ENCODE peak calls at places on chromosomes 2 and 18, in ten cellular contexts. S is PC-3, C is GM12865, O is RWPE1, H is GM13977, Q is endothelial cell, F is AG04450, T is stomach, B is BJ, D is K562. N is an unnamed sample.

GRCh38 chr18:56891116-56891515 is 240.0 kb downstream of the WDR7 start:
- DNase-seq in S (no peak), C (no peak), O (no peak), H (no peak), Q (no peak), F (no peak), T (no peak), B (no peak), D (no peak), N (no peak)

GRCh38 chr18:477565-477964 is 22.9 kb downstream of the COLEC12 start:
- DNase-seq in S (peak), C (peak), O (peak), H (peak), Q (no peak), F (no peak), T (peak), B (no peak), D (peak), N (no peak)

GRCh38 chr2:53987336-53987921 is 16.6 kb upstream of the PSME4 start:
- DNase-seq in S (peak), C (peak), O (no peak), H (peak), Q (no peak), F (peak), T (no peak), B (no peak), D (no peak), N (no peak)

GRCh38 chr18:24378598-24378997 is 19.0 kb downstream of the OSBPL1A start:
- DNase-seq in S (no peak), C (no peak), O (no peak), H (no peak), Q (no peak), F (no peak), T (no peak), B (no peak), D (no peak), N (no peak)

GRCh38 chr2:52794611-52795010 is 973.0 kb upstream of the CHAC2 start:
- DNase-seq in S (no peak), C (no peak), O (no peak), H (no peak), Q (no peak), F (no peak), T (no peak), B (no peak), D (no peak), N (no peak)

GRCh38 chr18:9825571-9826073 is 60.2 kb upstream of the TXNDC2 start:
- DNase-seq in S (peak), C (no peak), O (peak), H (no peak), Q (no peak), F (peak), T (no peak), B (peak), D (no peak), N (no peak)

GRCh38 chr2:100390001-100390940 is 27.2 kb downstream of the CHST10 start:
- DNase-seq in S (no peak), C (no peak), O (no peak), H (no peak), Q (no peak), F (no peak), T (no peak), B (no peak), D (no peak), N (no peak)

GRCh38 chr2:114368705-114369104 is 73.7 kb upstream of the DPP10 start:
- DNase-seq in S (no peak), C (no peak), O (no peak), H (no peak), Q (no peak), F (no peak), T (no peak), B (no peak), D (no peak), N (no peak)

GRCh38 chr2:210616074-210616473 is 59.7 kb downstream of the CPS1 start:
- DNase-seq in S (no peak), C (no peak), O (no peak), H (no peak), Q (no peak), F (no peak), T (no peak), B (no peak), D (no peak), N (no peak)

GRCh38 chr2:137945229-137945628 is 19.0 kb upstream of the HNMT start:
- DNase-seq in S (no peak), C (no peak), O (no peak), H (no peak), Q (no peak), F (no peak), T (no peak), B (no peak), D (no peak), N (no peak)

GRCh38 chr18:46481048-46481846 is 175.8 kb downstream of the LOXHD1 start:
- DNase-seq in S (peak), C (peak), O (no peak), H (peak), Q (peak), F (peak), T (peak), B (no peak), D (peak), N (no peak)

GRCh38 chr18:61019902-61020301 is 313.3 kb upstream of the CDH20 start:
- DNase-seq in S (no peak), C (no peak), O (no peak), H (no peak), Q (no peak), F (no peak), T (no peak), B (no peak), D (no peak), N (no peak)

GRCh38 chr2:86562891-86563649 is at the start of gene CHMP3:
- DNase-seq in S (peak), C (peak), O (peak), H (peak), Q (peak), F (peak), T (peak), B (peak), D (peak), N (peak)

GRCh38 chr2:28606986-28607441 is 111.2 kb downstream of the PLB1 start:
- DNase-seq in S (no peak), C (no peak), O (no peak), H (no peak), Q (no peak), F (no peak), T (no peak), B (no peak), D (no peak), N (no peak)

GRCh38 chr2:188028739-188029138 is 262.9 kb upstream of the GULP1 start:
- DNase-seq in S (no peak), C (no peak), O (no peak), H (no peak), Q (no peak), F (no peak), T (no peak), B (no peak), D (no peak), N (no peak)

GRCh38 chr2:68727698-68728375 is 6.8 kb upstream of the ARHGAP25 start:
- DNase-seq in S (peak), C (no peak), O (peak), H (no peak), Q (no peak), F (peak), T (no peak), B (no peak), D (no peak), N (no peak)

GRCh38 chr2:5693288-5694015 is 1.3 kb downstream of the SOX11 start:
- DNase-seq in S (no peak), C (no peak), O (no peak), H (no peak), Q (peak), F (no peak), T (no peak), B (no peak), D (no peak), N (peak)

GRCh38 chr18:79905389-79905911 is 46.0 kb downstream of the SLC66A2 start:
- DNase-seq in S (no peak), C (no peak), O (no peak), H (no peak), Q (no peak), F (no peak), T (no peak), B (no peak), D (no peak), N (no peak)

GRCh38 chr18:52070295-52070756 is 269.7 kb upstream of the DCC start:
- DNase-seq in S (no peak), C (no peak), O (no peak), H (no peak), Q (no peak), F (no peak), T (no peak), B (no peak), D (no peak), N (no peak)

GRCh38 chr2:188132385-188132784 is 159.3 kb upstream of the GULP1 start:
- DNase-seq in S (no peak), C (no peak), O (no peak), H (no peak), Q (no peak), F (no peak), T (no peak), B (no peak), D (no peak), N (no peak)

GRCh38 chr18:49966090-49966489 is 152.8 kb upstream of the ACAA2 start:
- DNase-seq in S (no peak), C (no peak), O (no peak), H (no peak), Q (no peak), F (no peak), T (no peak), B (no peak), D (no peak), N (no peak)

GRCh38 chr2:96265349-96265839 is 403 bp downstream of the TMEM127 start:
- DNase-seq in S (no peak), C (no peak), O (peak), H (peak), Q (no peak), F (no peak), T (peak), B (no peak), D (peak), N (peak)

GRCh38 chr2:173488861-173489260 is 134.2 kb downstream of the CDCA7 start:
- DNase-seq in S (peak), C (no peak), O (no peak), H (no peak), Q (no peak), F (no peak), T (no peak), B (no peak), D (no peak), N (no peak)

GRCh38 chr2:217797170-217797569 is 205.6 kb downstream of the TNS1 start:
- DNase-seq in S (no peak), C (no peak), O (no peak), H (no peak), Q (no peak), F (no peak), T (peak), B (no peak), D (peak), N (no peak)

GRCh38 chr2:74764429-74765272 is 69.3 kb upstream of the HK2 start:
- DNase-seq in S (no peak), C (peak), O (no peak), H (no peak), Q (peak), F (no peak), T (no peak), B (no peak), D (no peak), N (no peak)

GRCh38 chr2:74760875-74761630 is 72.9 kb upstream of the HK2 start:
- DNase-seq in S (no peak), C (no peak), O (no peak), H (no peak), Q (no peak), F (no peak), T (no peak), B (no peak), D (no peak), N (no peak)

GRCh38 chr2:74763962-74764428 is 69.9 kb upstream of the HK2 start:
- DNase-seq in S (no peak), C (no peak), O (no peak), H (no peak), Q (no peak), F (no peak), T (no peak), B (no peak), D (no peak), N (no peak)

GRCh38 chr2:74759991-74760390 is 73.9 kb upstream of the HK2 start:
- DNase-seq in S (peak), C (no peak), O (no peak), H (no peak), Q (no peak), F (no peak), T (no peak), B (no peak), D (no peak), N (no peak)

GRCh38 chr2:74762789-74763188 is 71.1 kb upstream of the HK2 start:
- DNase-seq in S (no peak), C (peak), O (no peak), H (no peak), Q (no peak), F (no peak), T (no peak), B (no peak), D (no peak), N (no peak)
- TF ChIP-seq CTCF in S (peak), C (peak), O (no peak), H (peak), Q (no peak), F (no peak), T (no peak), B (no peak), D (peak), N (no peak)

GRCh38 chr2:236503100-236503499 is 66.5 kb upstream of the ACKR3 start:
- DNase-seq in S (no peak), C (peak), O (no peak), H (no peak), Q (peak), F (no peak), T (no peak), B (no peak), D (no peak), N (no peak)
- TF ChIP-seq CTCF in S (peak), C (no peak), O (no peak), H (peak), Q (no peak), F (peak), T (no peak), B (peak), D (no peak), N (no peak)

GRCh38 chr2:208186921-208187320 is 2.9 kb downstream of the C2orf80 start:
- DNase-seq in S (no peak), C (no peak), O (no peak), H (no peak), Q (no peak), F (no peak), T (no peak), B (no peak), D (no peak), N (no peak)

GRCh38 chr2:208183937-208184336 is 5.9 kb downstream of the C2orf80 start:
- DNase-seq in S (no peak), C (no peak), O (no peak), H (no peak), Q (no peak), F (no peak), T (no peak), B (no peak), D (no peak), N (no peak)

GRCh38 chr2:208186465-208186864 is 3.4 kb downstream of the C2orf80 start:
- DNase-seq in S (no peak), C (no peak), O (no peak), H (no peak), Q (no peak), F (no peak), T (no peak), B (no peak), D (no peak), N (no peak)

GRCh38 chr2:208182835-208183234 is 7.0 kb downstream of the C2orf80 start:
- DNase-seq in S (no peak), C (no peak), O (no peak), H (no peak), Q (no peak), F (no peak), T (no peak), B (no peak), D (no peak), N (no peak)

GRCh38 chr2:208183526-208183925 is 6.3 kb downstream of the C2orf80 start:
- DNase-seq in S (no peak), C (no peak), O (no peak), H (no peak), Q (no peak), F (no peak), T (no peak), B (no peak), D (no peak), N (no peak)
- TF ChIP-seq CTCF in S (no peak), C (no peak), O (no peak), H (no peak), Q (no peak), F (no peak), T (no peak), B (no peak), D (no peak), N (no peak)

GRCh38 chr2:211665299-211665698 is 873.3 kb downstream of the ERBB4 start:
- DNase-seq in S (no peak), C (no peak), O (no peak), H (no peak), Q (no peak), F (no peak), T (no peak), B (no peak), D (no peak), N (no peak)

DNA sequence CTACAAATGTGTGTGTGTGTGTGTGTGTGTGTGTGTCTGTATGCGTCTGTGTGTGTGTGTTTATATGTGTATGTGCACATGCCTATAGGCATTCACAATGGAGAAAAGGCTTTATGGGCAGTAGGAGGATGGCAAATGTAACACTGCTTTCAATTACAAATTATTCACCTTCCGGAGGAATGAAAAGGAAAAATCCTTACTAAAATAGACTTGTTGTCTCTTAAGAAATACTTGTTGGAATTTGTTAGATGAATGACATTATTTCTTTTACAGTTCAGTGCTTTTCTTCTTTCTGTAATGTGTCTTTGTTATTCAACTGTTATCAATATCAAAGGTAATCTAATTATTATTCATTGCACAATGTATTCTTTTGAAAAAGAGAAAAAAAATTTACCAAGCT is 874.3 kb downstream of the ERBB4 start:
- DNase-seq in S (no peak), C (no peak), O (no peak), H (no peak), Q (no peak), F (no peak), T (no peak), B (no peak), D (no peak), N (no peak)
- TF ChIP-seq CTCF in S (no peak), C (no peak), O (no peak), H (no peak), Q (no peak), F (no peak), T (no peak), B (no peak), D (no peak), N (no peak)

GRCh38 chr2:189582140-189582825 is 1.7 kb upstream of the SLC40A1 start:
- DNase-seq in S (no peak), C (no peak), O (no peak), H (no peak), Q (no peak), F (no peak), T (no peak), B (no peak), D (peak), N (no peak)

GRCh38 chr2:189581354-189582139 is 961 bp upstream of the SLC40A1 start:
- DNase-seq in S (peak), C (no peak), O (peak), H (peak), Q (peak), F (no peak), T (peak), B (no peak), D (peak), N (no peak)

GRCh38 chr2:189579585-189579984 is 1.0 kb downstream of the SLC40A1 start:
- DNase-seq in S (no peak), C (no peak), O (no peak), H (no peak), Q (no peak), F (no peak), T (no peak), B (no peak), D (no peak), N (no peak)

GRCh38 chr2:189580267-189580661 is 322 bp downstream of the SLC40A1 start:
- DNase-seq in S (no peak), C (no peak), O (no peak), H (peak), Q (peak), F (no peak), T (peak), B (no peak), D (peak), N (peak)

DNA sequence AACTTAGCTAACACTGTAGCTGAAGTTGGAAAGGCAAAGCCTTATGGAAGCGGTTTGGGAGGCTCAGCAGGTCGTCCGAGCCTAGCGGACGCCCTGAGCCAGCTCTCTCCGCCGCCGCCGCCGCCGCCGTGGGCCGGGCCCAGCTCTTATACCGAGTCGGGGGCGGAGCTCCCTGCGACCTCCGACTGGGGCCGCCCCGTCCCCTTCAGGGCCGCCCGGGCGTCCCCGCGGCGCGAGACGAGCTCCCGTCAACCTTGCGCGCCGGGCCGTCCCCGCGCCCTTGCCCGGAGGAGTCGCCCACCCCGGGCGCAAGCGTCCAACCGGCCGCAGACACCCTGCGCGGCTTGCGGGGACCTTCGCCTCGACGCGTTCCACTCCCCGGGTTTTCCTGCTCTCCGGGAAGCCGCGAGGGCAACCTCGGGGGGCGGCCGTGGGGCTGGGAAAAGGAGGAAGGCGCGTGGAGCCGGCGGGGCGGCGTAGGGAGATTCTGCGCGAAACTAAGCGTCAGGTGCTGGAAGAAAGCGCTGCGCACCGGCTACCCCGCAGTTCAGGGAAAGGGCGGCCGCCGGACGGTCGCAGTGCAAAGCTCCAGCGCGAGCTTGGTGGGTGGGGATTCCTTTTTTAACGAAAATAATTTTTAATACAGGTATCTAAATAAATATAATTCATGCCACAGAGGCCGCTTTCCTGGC is at the start of gene SLC40A1:
- DNase-seq in S (peak), C (peak), O (peak), H (peak), Q (peak), F (no peak), T (peak), B (no peak), D (peak), N (peak)
- TF ChIP-seq CTCF in S (no peak), C (no peak), O (no peak), H (no peak), Q (no peak), F (no peak), T (no peak), B (no peak), D (no peak), N (no peak)

GRCh38 chr18:62802523-62802922 is 87.2 kb downstream of the PHLPP1 start:
- DNase-seq in S (no peak), C (no peak), O (no peak), H (no peak), Q (no peak), F (no peak), T (no peak), B (no peak), D (no peak), N (no peak)
- TF ChIP-seq CTCF in S (peak), C (no peak), O (peak), H (no peak), Q (no peak), F (no peak), T (no peak), B (no peak), D (no peak), N (no peak)

GRCh38 chr2:182242561-182242960 is 184.3 kb downstream of the PDE1A start:
- DNase-seq in S (no peak), C (no peak), O (no peak), H (no peak), Q (no peak), F (no peak), T (no peak), B (no peak), D (no peak), N (no peak)

GRCh38 chr2:182241936-182242335 is 184.9 kb downstream of the PDE1A start:
- DNase-seq in S (no peak), C (no peak), O (no peak), H (no peak), Q (no peak), F (no peak), T (no peak), B (no peak), D (no peak), N (no peak)

GRCh38 chr2:182245963-182246362 is 180.9 kb downstream of the PDE1A start:
- DNase-seq in S (peak), C (peak), O (no peak), H (no peak), Q (no peak), F (no peak), T (no peak), B (no peak), D (no peak), N (no peak)

DNA sequence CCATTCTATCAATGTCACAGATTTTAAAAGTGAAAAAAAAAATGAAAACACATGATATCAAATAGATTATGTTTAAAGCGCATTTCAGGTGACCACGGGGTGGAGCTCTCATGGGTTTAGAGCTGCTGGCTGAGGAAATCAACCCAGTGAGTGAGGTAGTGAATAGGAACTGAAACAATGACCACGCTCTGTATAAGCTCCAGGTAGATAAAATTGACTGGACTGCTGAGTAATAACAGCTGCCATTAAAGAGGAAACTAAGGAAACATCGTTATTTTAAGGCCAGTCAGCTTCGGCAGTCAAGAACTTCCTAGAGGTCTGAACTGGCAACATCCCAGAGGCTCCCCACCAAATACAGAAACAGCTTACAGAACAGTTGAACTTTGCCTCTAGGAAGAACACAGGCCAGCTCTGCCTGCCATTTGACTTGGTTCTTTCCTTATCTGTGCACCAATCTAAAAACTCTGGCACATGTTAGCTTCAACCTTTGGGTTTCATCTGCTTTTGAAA is 185.9 kb downstream of the PDE1A start:
- DNase-seq in S (peak), C (peak), O (peak), H (peak), Q (peak), F (no peak), T (peak), B (no peak), D (no peak), N (peak)
- TF ChIP-seq CTCF in S (peak), C (peak), O (no peak), H (peak), Q (no peak), F (peak), T (no peak), B (peak), D (peak), N (no peak)

N was measured in mesothelial cell of epicardium.